ENCODE peak calls at places on chromosomes 2 and 18, in five cellular contexts. M, N, V, O and W are unnamed samples.

GRCh38 chr2:56531668-56532420 is 348.1 kb downstream of the CCDC85A start:
- DNase-seq in O (no peak), M (no peak), N (peak), V (no peak), W (no peak)

GRCh38 chr2:70861774-70862644 is 26.4 kb upstream of the CD207 start:
- DNase-seq in O (no peak), M (no peak), N (peak), V (peak), W (peak)

GRCh38 chr2:111941531-111941930 is 43.1 kb downstream of the MERTK start:
- DNase-seq in V (no peak), M (no peak), O (no peak), N (no peak), W (no peak)

GRCh38 chr18:47251289-47252120 is at the start of gene SKOR2:
- DNase-seq in M (no peak), V (no peak), N (peak), O (no peak), W (no peak)

GRCh38 chr2:2889646-2890045 is 488.0 kb downstream of the EIPR1 start:
- DNase-seq in N (no peak), V (no peak), O (no peak), M (no peak), W (no peak)

GRCh38 chr2:215434447-215435260 is 1.2 kb downstream of the FN1 start:
- DNase-seq in O (no peak), M (no peak), N (peak), V (no peak), W (no peak)

GRCh38 chr2:134774786-134775641 is 56.2 kb upstream of the TMEM163 start:
- DNase-seq in N (peak), V (no peak), M (no peak), O (no peak), W (no peak)

GRCh38 chr2:111623380-111623779 is 260.6 kb downstream of the ANAPC1 start:
- DNase-seq in M (no peak), V (no peak), N (no peak), O (no peak), W (no peak)

GRCh38 chr2:18399601-18400000 is 160.9 kb downstream of the RDH14 start:
- DNase-seq in N (peak), M (no peak), V (no peak), O (no peak), W (no peak)

GRCh38 chr2:108575132-108575966 is 41.1 kb downstream of the LIMS1 start:
- DNase-seq in O (no peak), M (peak), V (no peak), N (peak), W (peak)

GRCh38 chr18:6682437-6683111 is 46.9 kb upstream of the ARHGAP28 start:
- DNase-seq in V (no peak), O (no peak), N (peak), M (no peak), W (no peak)

GRCh38 chr2:28101892-28102291 is 211.4 kb downstream of the BABAM2 start:
- DNase-seq in N (peak), M (no peak), V (no peak), O (no peak), W (no peak)

GRCh38 chr18:77084757-77085035 is 47.9 kb downstream of the MBP start:
- DNase-seq in V (no peak), O (no peak), M (no peak), N (no peak), W (no peak)

GRCh38 chr2:10580170-10580539 is 109.6 kb downstream of the NOL10 start:
- DNase-seq in N (no peak), M (no peak), O (no peak), V (no peak), W (no peak)

GRCh38 chr2:98027955-98028593 is 32.3 kb upstream of the TMEM131 start:
- DNase-seq in O (no peak), M (no peak), N (peak), V (no peak), W (peak)

GRCh38 chr18:73893879-73894278 is 253.8 kb downstream of the FBXO15 start:
- DNase-seq in M (no peak), O (no peak), N (peak), V (no peak), W (no peak)

GRCh38 chr2:29725610-29726009 is 195.8 kb downstream of the ALK start:
- DNase-seq in M (no peak), V (no peak), O (no peak), N (no peak), W (no peak)

GRCh38 chr2:172056293-172056692 is 29.0 kb upstream of the DLX1 start:
- DNase-seq in V (no peak), N (no peak), O (no peak), M (no peak), W (no peak)

GRCh38 chr18:47926101-47926850 is 4.2 kb downstream of the SMAD2 start:
- DNase-seq in O (no peak), M (no peak), N (no peak), V (no peak), W (no peak)

GRCh38 chr18:34320267-34320666 is 95.6 kb upstream of the NOL4 start:
- DNase-seq in O (no peak), M (no peak), N (no peak), V (no peak), W (no peak)